ENCODE peak calls at places on chromosomes 3 and 15, in six cellular contexts. O, Q, G, F, Y and N are unnamed samples.

GRCh38 chr3:107740992-107741896 is 218.5 kb downstream of the BBX start:
- DNase-seq in Y (no peak), O (no peak), G (no peak), F (no peak), Q (no peak), N (no peak)

GRCh38 chr15:69557340-69558137 is 104.9 kb downstream of the RPLP1 start:
- DNase-seq in G (no peak), Y (no peak), F (peak), Q (no peak), O (peak), N (no peak)

GRCh38 chr3:14320221-14320620 is 82.2 kb upstream of the SLC6A6 start:
- DNase-seq in Q (no peak), O (no peak), G (no peak), Y (no peak), F (no peak), N (no peak)

GRCh38 chr15:79198461-79198860 is 84.1 kb upstream of the ANKRD34C start:
- DNase-seq in O (no peak), G (no peak), Q (no peak), Y (no peak), F (no peak), N (no peak)

GRCh38 chr3:126360714-126361060 is 3.5 kb upstream of the KLF15 start:
- DNase-seq in Y (peak), O (no peak), Q (no peak), F (no peak), G (no peak), N (no peak)

GRCh38 chr15:78092111-78093041 is at the start of gene SH2D7:
- DNase-seq in O (no peak), G (no peak), Y (peak), Q (no peak), F (no peak), N (no peak)

GRCh38 chr3:127674099-127674792 is 1.5 kb downstream of the ABTB1 start:
- DNase-seq in Y (peak), G (no peak), F (no peak), Q (peak), O (no peak), N (no peak)

GRCh38 chr3:9897408-9898372 is 5.0 kb upstream of the IL17RE start:
- DNase-seq in O (no peak), F (peak), Q (no peak), G (no peak), Y (no peak), N (no peak)

GRCh38 chr3:181698263-181698944 is 13.3 kb upstream of the SOX2 start:
- DNase-seq in G (no peak), O (no peak), Y (no peak), Q (no peak), F (no peak), N (no peak)

GRCh38 chr3:72340476-72341379 is 507.5 kb downstream of the SHQ1 start:
- DNase-seq in F (no peak), Q (no peak), O (no peak), Y (peak), G (no peak), N (no peak)

GRCh38 chr3:66442254-66443249 is 58.3 kb downstream of the LRIG1 start:
- DNase-seq in Q (no peak), G (no peak), F (peak), Y (peak), O (no peak), N (no peak)

GRCh38 chr15:98873441-98874218 is 134.0 kb downstream of the PGPEP1L start:
- DNase-seq in G (no peak), Q (no peak), F (no peak), O (peak), Y (no peak), N (peak)

GRCh38 chr3:126130081-126130855 is 46.3 kb upstream of the SLC41A3 start:
- DNase-seq in O (no peak), Y (peak), Q (peak), F (no peak), G (no peak), N (no peak)

GRCh38 chr3:43298292-43298691 is 12.0 kb downstream of the SNRK start:
- DNase-seq in Q (no peak), Y (no peak), O (no peak), F (peak), G (no peak), N (no peak)

GRCh38 chr15:66292261-66293084 is 895 bp upstream of the DIS3L start:
- DNase-seq in Q (no peak), G (no peak), O (no peak), Y (no peak), F (no peak), N (no peak)

GRCh38 chr3:153855772-153856171 is 265.4 kb upstream of the ARHGEF26 start:
- DNase-seq in Y (no peak), Q (no peak), O (no peak), F (no peak), G (no peak), N (no peak)

GRCh38 chr3:39447637-39448483 is 19.6 kb upstream of the MOBP start:
- DNase-seq in Q (no peak), O (peak), F (peak), Y (no peak), G (peak), N (peak)

GRCh38 chr3:38630591-38630990 is 18.9 kb downstream of the SCN5A start:
- DNase-seq in G (no peak), Q (no peak), Y (no peak), F (no peak), O (no peak), N (no peak)

GRCh38 chr3:89072671-89073070 is 34.8 kb upstream of the EPHA3 start:
- DNase-seq in O (no peak), G (no peak), Q (no peak), Y (no peak), F (no peak), N (no peak)

GRCh38 chr15:56490461-56490860 is 25.5 kb upstream of the MNS1 start:
- DNase-seq in O (no peak), Q (no peak), Y (no peak), G (no peak), F (no peak), N (no peak)

GRCh38 chr3:50724831-50725230 is 50.1 kb downstream of the DOCK3 start:
- DNase-seq in F (no peak), G (no peak), Y (no peak), Q (no peak), O (no peak), N (no peak)

GRCh38 chr15:91291673-91292072 is 191.6 kb downstream of the SV2B start:
- DNase-seq in F (no peak), Q (no peak), Y (no peak), O (no peak), G (no peak), N (no peak)

GRCh38 chr3:170448530-170449110 is 30.0 kb downstream of the CLDN11 start:
- DNase-seq in G (no peak), F (no peak), O (no peak), Y (no peak), Q (no peak), N (no peak)

GRCh38 chr15:52709172-52709979 is 30.2 kb upstream of the ATOSA start:
- DNase-seq in O (no peak), Q (no peak), F (peak), G (peak), Y (no peak), N (no peak)